ENCODE peak calls at places on chromosomes 11 and 22, in five cellular contexts. O, X, K, H and M are unnamed samples.

GRCh38 chr11:77502501-77502900 is 28.6 kb upstream of the PAK1 start:
- DNase-seq in O (no peak), X (no peak), K (no peak), H (no peak), M (no peak)

GRCh38 chr11:106446961-106447360 is 369.5 kb downstream of the AASDHPPT start:
- DNase-seq in O (no peak), X (no peak), K (no peak), H (no peak), M (no peak)

GRCh38 chr11:93468286-93468685 is 74.9 kb downstream of the SMCO4 start:
- DNase-seq in O (no peak), X (no peak), K (no peak), H (no peak), M (no peak)

GRCh38 chr11:2524446-2525165 is 79.8 kb downstream of the KCNQ1 start:
- DNase-seq in O (no peak), X (no peak), K (no peak), H (no peak), M (peak; percentile 7)

GRCh38 chr11:125274309-125274708 is 109.8 kb downstream of the PKNOX2 start:
- DNase-seq in O (no peak), X (no peak), K (no peak), H (no peak), M (no peak)

GRCh38 chr22:49214976-49215375 is 612.7 kb downstream of the BRD1 start:
- DNase-seq in O (no peak), X (no peak), K (no peak), H (no peak), M (peak; percentile 2)

GRCh38 chr11:45104006-45104789 is 42.2 kb upstream of the PRDM11 start:
- DNase-seq in O (no peak), X (no peak), K (no peak), H (no peak), M (no peak)

GRCh38 chr22:49073873-49074417 is 753.7 kb downstream of the BRD1 start:
- DNase-seq in O (no peak), X (no peak), K (no peak), H (no peak), M (no peak)

GRCh38 chr22:43857367-43857766 is 4.9 kb downstream of the SULT4A1 start:
- DNase-seq in O (no peak), X (no peak), K (no peak), H (no peak), M (no peak)

GRCh38 chr11:83409891-83410290 is 123.7 kb upstream of the CCDC90B start:
- DNase-seq in O (no peak), X (no peak), K (no peak), H (no peak), M (no peak)

GRCh38 chr11:109554951-109555350 is 133.0 kb downstream of the C11orf87 start:
- DNase-seq in O (no peak), X (no peak), K (no peak), H (no peak), M (no peak)

GRCh38 chr11:106012744-106013143 is 9.3 kb downstream of the MSANTD4 start:
- DNase-seq in O (no peak), X (no peak), K (no peak), H (peak; percentile 5), M (no peak)